ENCODE peak calls at places on chromosomes 2 and 18, in seven cellular contexts. M is GM12878, J is H1, G is HCT116, Z is K562, B is SK-N-SH, V is HepG2. L is an unnamed sample.

GRCh38 chr2:30385327-30385726 is 61.7 kb upstream of the LCLAT1 start:
- DNase-seq in M (no peak), J (no peak), G (no peak), Z (no peak), B (no peak), V (no peak), L (peak)

GRCh38 chr2:69041214-69041613 is 28.2 kb downstream of the ANTXR1 start:
- DNase-seq in M (no peak), J (no peak), G (no peak), Z (no peak), B (no peak), V (no peak), L (no peak)

GRCh38 chr2:240925576-240926515 is 19.7 kb downstream of the CROCC2 start:
- DNase-seq in M (no peak), J (no peak), G (no peak), Z (no peak), B (peak), V (no peak), L (no peak)

GRCh38 chr18:32469691-32470131 is 971 bp downstream of the GAREM1 start:
- DNase-seq in M (no peak), J (no peak), G (no peak), Z (no peak), B (no peak), V (no peak), L (no peak)

GRCh38 chr18:13101659-13101992 is 110.5 kb downstream of the CEP192 start:
- DNase-seq in M (no peak), J (no peak), G (no peak), Z (no peak), B (no peak), V (no peak), L (no peak)

GRCh38 chr2:239351687-239352086 is 49.1 kb downstream of the HDAC4 start:
- DNase-seq in M (no peak), J (no peak), G (no peak), Z (no peak), B (no peak), V (no peak), L (no peak)

GRCh38 chr18:63234432-63234831 is 85.1 kb downstream of the BCL2 start:
- DNase-seq in M (no peak), J (no peak), G (no peak), Z (no peak), B (no peak), V (no peak), L (no peak)

GRCh38 chr2:76599732-76600368 is 889.1 kb upstream of the GCFC2 start:
- DNase-seq in M (peak), J (peak), G (peak), Z (peak), B (peak), V (peak), L (peak)

GRCh38 chr2:233178994-233179847 is 72.3 kb upstream of the ATG16L1 start:
- DNase-seq in M (no peak), J (no peak), G (no peak), Z (peak), B (no peak), V (no peak), L (no peak)

GRCh38 chr2:85179541-85179940 is 46.3 kb downstream of the TCF7L1 start:
- DNase-seq in M (no peak), J (no peak), G (no peak), Z (no peak), B (no peak), V (no peak), L (no peak)

GRCh38 chr2:120779781-120780283 is 44.2 kb downstream of the GLI2 start:
- DNase-seq in M (no peak), J (no peak), G (no peak), Z (peak), B (no peak), V (no peak), L (no peak)

GRCh38 chr2:41886757-41887156 is 161.1 kb upstream of the PKDCC start:
- DNase-seq in M (no peak), J (no peak), G (no peak), Z (no peak), B (no peak), V (peak), L (peak)

DNA sequence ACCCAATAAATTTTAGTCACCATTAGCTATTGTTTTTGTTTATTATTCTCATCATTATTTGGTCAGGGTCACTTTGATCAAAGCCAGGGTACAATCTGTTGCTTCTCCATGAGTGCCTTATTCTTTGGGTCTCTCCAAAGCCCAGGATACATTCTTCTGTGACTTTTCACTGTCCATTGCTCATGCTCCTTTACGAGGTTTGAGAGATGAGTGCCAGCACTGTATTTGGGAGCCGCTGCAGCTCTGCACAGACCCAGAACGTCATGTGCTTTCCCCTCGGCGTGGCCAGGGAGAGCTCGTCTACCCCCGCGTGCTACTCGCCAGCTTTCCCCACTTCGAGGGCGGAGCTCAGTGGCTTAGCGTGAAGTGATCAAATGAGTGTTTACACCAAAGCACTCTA is 123.7 kb downstream of the COL6A3 start:
- DNase-seq in M (no peak), J (no peak), G (no peak), Z (no peak), B (no peak), V (no peak), L (no peak)
- TF ChIP-seq JUND in M (no peak), J (no peak), G (no peak), Z (no peak), B (no peak), V (no peak), L (no peak)

DNA sequence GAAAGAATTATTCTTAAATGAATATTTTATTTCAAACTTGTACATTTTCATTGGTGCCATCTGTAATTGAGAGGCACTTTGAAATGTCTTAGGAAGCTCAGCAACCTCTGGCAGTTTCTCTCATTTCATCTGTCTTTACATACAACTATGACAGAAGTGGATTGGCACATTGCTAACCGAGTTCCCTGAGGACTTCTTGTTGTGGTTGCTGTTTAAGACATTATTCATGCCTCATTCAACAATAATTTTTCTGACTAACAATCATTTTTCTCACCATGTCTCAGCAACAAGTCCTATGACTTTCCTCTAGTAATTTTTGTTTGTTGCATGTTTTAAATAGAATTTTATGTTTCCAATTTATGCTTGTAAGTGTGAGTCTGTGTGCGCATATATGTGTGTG is 284.0 kb upstream of the CWC22 start:
- DNase-seq in M (no peak), J (no peak), G (peak), Z (no peak), B (no peak), V (no peak), L (no peak)
- TF ChIP-seq JUND in M (no peak), J (no peak), G (peak), Z (no peak), B (no peak), V (no peak), L (no peak)

DNA sequence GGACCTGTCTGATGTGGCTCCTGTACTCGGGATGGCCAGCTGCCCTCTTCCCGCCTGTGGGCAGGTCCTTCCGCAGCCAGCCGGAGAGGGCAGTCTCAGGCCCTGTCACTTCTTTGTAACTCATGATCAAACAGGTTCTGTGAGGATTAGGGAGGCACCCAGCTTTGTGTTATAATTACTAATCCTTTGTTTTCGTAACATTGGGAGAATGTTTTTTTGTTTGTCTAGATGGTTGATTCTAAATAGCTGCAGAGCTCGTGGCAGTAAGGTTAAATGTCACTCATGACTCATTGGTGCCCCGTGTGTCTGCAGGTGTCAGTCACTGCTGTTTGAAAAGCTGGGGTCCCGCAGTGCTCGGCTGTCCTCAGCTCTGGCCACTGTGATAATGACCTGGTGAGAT is 172.6 kb downstream of the VAPA start:
- DNase-seq in M (no peak), J (no peak), G (no peak), Z (no peak), B (no peak), V (no peak), L (no peak)
- TF ChIP-seq JUND in M (no peak), J (no peak), G (no peak), Z (no peak), B (no peak), V (no peak), L (no peak)

DNA sequence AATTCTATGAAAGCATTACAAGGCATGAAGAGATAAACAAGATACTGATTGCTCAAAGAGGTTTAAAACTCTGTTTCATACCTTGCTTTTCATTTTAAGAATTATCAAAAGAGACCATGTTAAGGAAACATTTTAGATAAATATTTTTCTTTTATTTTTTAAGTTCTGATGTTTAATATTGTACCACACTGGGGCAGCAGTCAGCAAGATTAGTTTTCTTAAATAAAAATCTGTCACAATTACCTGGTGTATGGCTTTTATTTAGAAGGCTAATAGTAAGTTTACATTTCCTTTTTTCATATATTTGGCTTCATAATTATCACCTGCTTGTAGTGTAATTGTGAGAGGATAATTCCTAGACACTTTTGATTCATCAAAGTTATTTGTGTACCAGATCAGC is 46.4 kb downstream of the ZNF804A start:
- DNase-seq in M (no peak), J (no peak), G (peak), Z (no peak), B (peak), V (no peak), L (no peak)
- TF ChIP-seq JUND in M (no peak), J (no peak), G (no peak), Z (no peak), B (no peak), V (no peak), L (no peak)

GRCh38 chr18:36411745-36412168 is 114.2 kb downstream of the FHOD3 start:
- DNase-seq in M (no peak), J (no peak), G (peak), Z (peak), B (peak), V (peak), L (peak)
- TF ChIP-seq JUND in M (no peak), J (no peak), G (no peak), Z (no peak), B (no peak), V (no peak), L (no peak)